ENCODE peak calls at places on chromosomes 7 and 10, in ten cellular contexts. G is CD8-positive, alpha-beta T cell; V is M059J; Z is upper lobe of right lung; J is D341Med; U is lower leg skin; R is DMS79 treated with DMSO at 0.1 percent for 48 hours; C is HepG2; X is stimulated activated CD8-positive, alpha-beta memory T cell treated with anti-CD3 and anti-CD28 coated beads, Interleukin-4, amount 100 ng/mL, for 24 hours; N is WERI-Rb-1. K is an unnamed sample.

GRCh38 chr7:158495780-158496179 is 91.8 kb downstream of the PTPRN2 start:
- DNase-seq in U (no peak), V (peak), C (peak), G (no peak), J (peak), X (no peak), N (peak), Z (no peak), R (peak), K (peak)

GRCh38 chr7:154767194-154767593 is 235.7 kb downstream of the PAXIP1 start:
- DNase-seq in U (no peak), R (no peak), V (peak), Z (no peak), G (no peak), C (no peak), J (no peak), X (no peak), N (no peak), K (no peak)

GRCh38 chr10:80154978-80155695 is 22.6 kb downstream of the PLAC9 start:
- DNase-seq in V (peak), Z (no peak), J (no peak), G (no peak), N (no peak), C (no peak), U (no peak), X (no peak), R (no peak), K (no peak)

GRCh38 chr10:10796774-10797415 is 220.8 kb upstream of the CELF2 start:
- DNase-seq in R (no peak), U (no peak), V (no peak), N (no peak), C (no peak), G (no peak), Z (no peak), X (no peak), J (no peak), K (no peak)

GRCh38 chr10:71406878-71407277 is 10.2 kb downstream of the CDH23 start:
- DNase-seq in J (no peak), G (no peak), V (no peak), U (no peak), X (no peak), N (no peak), C (no peak), Z (no peak), R (no peak), K (no peak)

GRCh38 chr10:48505394-48506112 is 99.3 kb downstream of the ARHGAP22 start:
- DNase-seq in N (peak), Z (no peak), C (no peak), X (no peak), V (no peak), J (peak), R (no peak), U (peak), G (no peak), K (no peak)

GRCh38 chr10:103062854-103063642 is 130.0 kb downstream of the NT5C2 start:
- DNase-seq in J (no peak), C (no peak), X (no peak), Z (no peak), U (peak), R (no peak), G (no peak), N (no peak), V (peak), K (no peak)

GRCh38 chr7:2373124-2373556 is 18.5 kb downstream of the EIF3B start:
- DNase-seq in R (no peak), J (peak), Z (no peak), V (no peak), G (no peak), C (no peak), N (no peak), X (no peak), U (no peak), K (no peak)

GRCh38 chr7:35755711-35756110 is 45.1 kb upstream of the SEPTIN7 start:
- DNase-seq in U (no peak), Z (no peak), J (no peak), C (no peak), G (no peak), R (no peak), N (no peak), V (no peak), X (no peak), K (no peak)

GRCh38 chr10:102678842-102679289 is 34.6 kb downstream of the TRIM8 start:
- DNase-seq in G (no peak), X (no peak), V (peak), U (peak), C (peak), N (peak), J (peak), R (no peak), Z (peak), K (peak)

GRCh38 chr10:78905940-78906308 is 162.8 kb upstream of the ZMIZ1 start:
- DNase-seq in R (peak), C (no peak), U (peak), N (no peak), G (no peak), J (no peak), X (no peak), V (no peak), Z (peak), K (no peak)

GRCh38 chr10:29658984-29659769 is 24.4 kb upstream of the SVIL start:
- DNase-seq in U (peak), R (peak), C (peak), Z (peak), X (peak), N (no peak), G (peak), V (peak), J (no peak), K (peak)

GRCh38 chr7:73700581-73701134 is 17.3 kb downstream of the BUD23 start:
- DNase-seq in V (no peak), C (no peak), X (no peak), J (no peak), U (no peak), G (no peak), N (no peak), Z (no peak), R (no peak), K (no peak)

GRCh38 chr10:25505466-25505865 is 330.7 kb downstream of the GPR158 start:
- DNase-seq in X (no peak), U (no peak), J (no peak), G (no peak), Z (no peak), V (no peak), C (no peak), N (no peak), R (no peak), K (no peak)

GRCh38 chr7:123327661-123328060 is 127.9 kb upstream of the SLC13A1 start:
- DNase-seq in J (no peak), C (no peak), G (no peak), U (no peak), R (no peak), X (no peak), V (no peak), Z (no peak), N (no peak), K (no peak)

GRCh38 chr7:39987641-39988347 is 37.7 kb downstream of the CDK13 start:
- DNase-seq in R (no peak), G (peak), V (no peak), Z (no peak), C (no peak), X (no peak), U (no peak), N (no peak), J (peak), K (no peak)

GRCh38 chr7:117901089-117901797 is 28.0 kb upstream of the CTTNBP2 start:
- DNase-seq in R (peak), X (no peak), U (no peak), J (no peak), V (no peak), C (no peak), G (no peak), Z (no peak), N (no peak), K (no peak)

GRCh38 chr7:129909669-129910068 is 43.1 kb downstream of the UBE2H start:
- DNase-seq in Z (no peak), V (no peak), G (no peak), R (no peak), U (no peak), J (no peak), X (no peak), C (no peak), N (no peak), K (no peak)

GRCh38 chr10:59387951-59388431 is 25.6 kb upstream of the FAM13C start:
- DNase-seq in Z (no peak), J (no peak), G (no peak), V (peak), X (no peak), U (no peak), C (no peak), N (peak), R (no peak), K (peak)

K was measured in LoVo.